ENCODE peak calls at places on chromosomes 2 and 18, in five cellular contexts. One of them, this sample, is unnamed.

GRCh38 chr2:177282101-177282573 is 17.6 kb upstream of the NFE2L2 start:
- DNase-seq in uterus: no peak
- DNase-seq in IMR-90: peak
- DNase-seq in endodermal cell: peak
- DNase-seq in fibroblast of pulmonary artery: no peak
- DNase-seq in this sample: peak

GRCh38 chr2:37698931-37699481 is 27.6 kb upstream of the CDC42EP3 start:
- DNase-seq in endodermal cell: no peak
- DNase-seq in fibroblast of pulmonary artery: no peak
- DNase-seq in uterus: no peak
- DNase-seq in IMR-90: peak
- DNase-seq in this sample: peak

GRCh38 chr2:144522741-144523605 is 3.1 kb upstream of the ZEB2 start:
- DNase-seq in endodermal cell: peak
- DNase-seq in fibroblast of pulmonary artery: no peak
- DNase-seq in IMR-90: no peak
- DNase-seq in uterus: no peak
- DNase-seq in this sample: no peak

GRCh38 chr2:60886962-60887361 is 5.6 kb downstream of the REL start:
- DNase-seq in endodermal cell: no peak
- DNase-seq in fibroblast of pulmonary artery: peak
- DNase-seq in uterus: no peak
- DNase-seq in IMR-90: no peak
- DNase-seq in this sample: no peak

GRCh38 chr2:108145551-108145950 is 94.2 kb upstream of the SULT1C3 start:
- DNase-seq in fibroblast of pulmonary artery: no peak
- DNase-seq in uterus: no peak
- DNase-seq in endodermal cell: no peak
- DNase-seq in IMR-90: peak
- DNase-seq in this sample: no peak

GRCh38 chr18:67730884-67731283 is 214.4 kb upstream of the DSEL start:
- DNase-seq in endodermal cell: no peak
- DNase-seq in fibroblast of pulmonary artery: peak
- DNase-seq in uterus: no peak
- DNase-seq in IMR-90: peak
- DNase-seq in this sample: no peak

GRCh38 chr2:79292231-79292785 is 132.8 kb upstream of the REG3A start:
- DNase-seq in uterus: no peak
- DNase-seq in endodermal cell: no peak
- DNase-seq in IMR-90: no peak
- DNase-seq in fibroblast of pulmonary artery: no peak
- DNase-seq in this sample: no peak

GRCh38 chr2:236790991-236791390 is 221.4 kb downstream of the ACKR3 start:
- DNase-seq in endodermal cell: no peak
- DNase-seq in IMR-90: no peak
- DNase-seq in uterus: no peak
- DNase-seq in fibroblast of pulmonary artery: no peak
- DNase-seq in this sample: no peak

GRCh38 chr2:64873472-64873924 is 115.7 kb upstream of the SLC1A4 start:
- DNase-seq in uterus: peak
- DNase-seq in IMR-90: peak
- DNase-seq in endodermal cell: peak
- DNase-seq in fibroblast of pulmonary artery: peak
- DNase-seq in this sample: no peak

GRCh38 chr2:155599834-155600233 is 732.7 kb downstream of the NR4A2 start:
- DNase-seq in uterus: no peak
- DNase-seq in IMR-90: no peak
- DNase-seq in endodermal cell: no peak
- DNase-seq in fibroblast of pulmonary artery: no peak
- DNase-seq in this sample: no peak

GRCh38 chr2:145751634-145752033 is 1231.7 kb upstream of the ZEB2 start:
- DNase-seq in IMR-90: peak
- DNase-seq in uterus: no peak
- DNase-seq in fibroblast of pulmonary artery: peak
- DNase-seq in endodermal cell: peak
- DNase-seq in this sample: peak

GRCh38 chr2:46202987-46203386 is 94.2 kb upstream of the EPAS1 start:
- DNase-seq in endodermal cell: no peak
- DNase-seq in fibroblast of pulmonary artery: no peak
- DNase-seq in uterus: no peak
- DNase-seq in IMR-90: no peak
- DNase-seq in this sample: no peak

GRCh38 chr2:47708801-47709499 is 74.0 kb upstream of the MSH6 start:
- DNase-seq in uterus: no peak
- DNase-seq in fibroblast of pulmonary artery: no peak
- DNase-seq in endodermal cell: no peak
- DNase-seq in IMR-90: no peak
- DNase-seq in this sample: no peak

GRCh38 chr2:207108440-207108839 is 57.3 kb downstream of the KLF7 start:
- DNase-seq in endodermal cell: no peak
- DNase-seq in fibroblast of pulmonary artery: no peak
- DNase-seq in uterus: no peak
- DNase-seq in IMR-90: no peak
- DNase-seq in this sample: no peak

GRCh38 chr2:43183743-43184142 is 42.7 kb downstream of the ZFP36L2 start:
- DNase-seq in fibroblast of pulmonary artery: no peak
- DNase-seq in endodermal cell: peak
- DNase-seq in uterus: no peak
- DNase-seq in IMR-90: no peak
- DNase-seq in this sample: no peak

GRCh38 chr18:54388203-54389142 is 30.8 kb downstream of the C18orf54 start:
- DNase-seq in endodermal cell: peak
- DNase-seq in IMR-90: peak
- DNase-seq in uterus: no peak
- DNase-seq in fibroblast of pulmonary artery: peak
- DNase-seq in this sample: peak

GRCh38 chr2:144325086-144325485 is 194.8 kb downstream of the ZEB2 start:
- DNase-seq in fibroblast of pulmonary artery: no peak
- DNase-seq in endodermal cell: no peak
- DNase-seq in uterus: no peak
- DNase-seq in IMR-90: no peak
- DNase-seq in this sample: peak

GRCh38 chr2:201660293-201660895 is 17.1 kb upstream of the TMEM237 start:
- DNase-seq in uterus: no peak
- DNase-seq in fibroblast of pulmonary artery: no peak
- DNase-seq in endodermal cell: no peak
- DNase-seq in IMR-90: no peak
- DNase-seq in this sample: no peak

GRCh38 chr2:204072443-204073324 is 136.1 kb downstream of the ICOS start:
- DNase-seq in uterus: no peak
- DNase-seq in endodermal cell: peak
- DNase-seq in IMR-90: no peak
- DNase-seq in fibroblast of pulmonary artery: peak
- DNase-seq in this sample: no peak

GRCh38 chr2:20525041-20526035 is 78.5 kb downstream of the RHOB start:
- DNase-seq in endodermal cell: peak
- DNase-seq in fibroblast of pulmonary artery: peak
- DNase-seq in uterus: peak
- DNase-seq in IMR-90: peak
- DNase-seq in this sample: no peak

GRCh38 chr2:196131384-196131861 is 40.0 kb downstream of the STK17B start:
- DNase-seq in endodermal cell: peak
- DNase-seq in IMR-90: peak
- DNase-seq in uterus: no peak
- DNase-seq in fibroblast of pulmonary artery: peak
- DNase-seq in this sample: no peak

GRCh38 chr2:6425037-6425436 is 440.7 kb downstream of the CMPK2 start:
- DNase-seq in endodermal cell: no peak
- DNase-seq in IMR-90: no peak
- DNase-seq in uterus: no peak
- DNase-seq in fibroblast of pulmonary artery: no peak
- DNase-seq in this sample: no peak
- TF ChIP-seq CTCF in endodermal cell: no peak
- TF ChIP-seq CTCF in IMR-90: no peak
- TF ChIP-seq CTCF in uterus: no peak
- TF ChIP-seq CTCF in fibroblast of pulmonary artery: no peak
- TF ChIP-seq CTCF in this sample: no peak

DNA sequence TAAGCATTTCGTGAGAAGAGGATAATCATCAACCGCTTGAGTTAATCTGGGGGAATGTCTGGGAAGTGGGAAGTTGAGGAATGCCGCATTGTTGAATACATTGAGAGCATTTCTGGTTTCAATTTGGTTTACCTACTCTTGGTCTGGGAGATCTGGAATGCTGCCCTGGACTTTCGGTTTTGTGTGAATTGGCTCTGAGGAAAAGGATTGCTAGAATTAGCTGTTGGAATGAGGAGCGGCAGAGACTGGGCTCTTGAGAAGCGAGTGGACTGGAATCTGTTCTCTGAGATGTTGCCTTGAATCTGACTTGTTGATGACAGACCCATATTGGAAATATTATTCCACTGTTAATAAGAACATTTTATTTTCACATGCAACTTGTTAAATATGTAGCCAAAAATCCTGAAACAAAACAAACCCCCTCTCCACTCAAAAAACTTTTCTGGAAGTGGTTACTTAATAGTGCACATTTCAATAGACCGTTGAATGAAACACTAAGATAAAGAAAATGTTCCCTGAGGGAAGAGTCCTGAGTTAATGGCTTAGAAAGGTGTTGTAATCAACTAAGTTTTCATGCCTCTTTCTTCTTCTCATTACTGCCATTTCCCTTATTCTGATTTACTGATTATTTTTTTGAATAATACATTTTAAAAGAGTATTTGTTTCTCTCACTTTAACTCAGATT is 50.8 kb downstream of the PTPRM start:
- DNase-seq in IMR-90: peak
- DNase-seq in uterus: peak
- DNase-seq in fibroblast of pulmonary artery: peak
- DNase-seq in endodermal cell: no peak
- DNase-seq in this sample: peak
- H3K4me3 ChIP-seq in IMR-90: peak
- H3K4me3 ChIP-seq in uterus: no peak
- H3K4me3 ChIP-seq in fibroblast of pulmonary artery: peak
- H3K4me3 ChIP-seq in endodermal cell: no peak
- H3K4me3 ChIP-seq in this sample: no peak

DNA sequence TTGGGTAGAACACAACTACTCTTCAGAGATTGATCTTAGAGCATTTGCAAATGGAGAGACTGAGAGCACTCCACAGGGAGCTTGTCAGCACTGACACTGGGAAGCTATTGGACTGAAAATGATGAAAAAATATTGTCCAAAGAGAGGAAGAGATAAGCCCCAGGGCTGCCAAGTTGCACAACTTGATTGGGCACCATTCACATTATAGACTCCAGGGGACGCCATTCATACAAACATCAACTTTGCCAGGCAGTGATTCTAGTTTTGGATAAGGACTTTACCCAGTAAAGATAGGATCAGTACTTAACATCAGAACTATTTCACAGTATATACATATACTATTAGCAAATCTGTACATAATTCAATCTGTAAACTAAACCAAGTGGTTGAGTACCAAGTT is 79.6 kb upstream of the MYCN start:
- DNase-seq in uterus: no peak
- DNase-seq in IMR-90: no peak
- DNase-seq in endodermal cell: no peak
- DNase-seq in fibroblast of pulmonary artery: no peak
- DNase-seq in this sample: no peak
- TF ChIP-seq CTCF in uterus: no peak
- TF ChIP-seq CTCF in IMR-90: no peak
- TF ChIP-seq CTCF in endodermal cell: peak
- TF ChIP-seq CTCF in fibroblast of pulmonary artery: no peak
- TF ChIP-seq CTCF in this sample: no peak

DNA sequence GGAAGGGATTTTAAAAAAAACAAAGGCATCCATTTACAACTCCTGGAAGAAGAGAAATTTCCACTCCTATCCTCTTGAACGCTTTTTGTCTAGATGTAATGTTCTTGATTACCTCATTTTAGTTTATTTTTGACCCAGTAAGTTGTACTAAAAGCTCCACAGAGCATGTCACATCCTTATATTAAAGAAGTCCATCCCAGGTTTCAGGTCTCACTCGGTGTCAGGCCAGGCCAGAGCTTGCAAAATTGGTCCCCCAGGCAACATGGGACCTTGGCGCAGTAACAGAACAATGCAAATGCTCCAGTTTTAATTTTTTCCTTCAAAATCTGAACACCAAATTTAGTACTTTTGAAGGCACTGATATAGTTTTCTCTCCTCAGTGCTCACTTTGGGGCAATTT is 218.4 kb upstream of the REV1 start:
- DNase-seq in IMR-90: no peak
- DNase-seq in uterus: peak
- DNase-seq in fibroblast of pulmonary artery: no peak
- DNase-seq in endodermal cell: no peak
- DNase-seq in this sample: no peak
- H3K4me3 ChIP-seq in IMR-90: no peak
- H3K4me3 ChIP-seq in uterus: no peak
- H3K4me3 ChIP-seq in fibroblast of pulmonary artery: no peak
- H3K4me3 ChIP-seq in endodermal cell: no peak
- H3K4me3 ChIP-seq in this sample: no peak

DNA sequence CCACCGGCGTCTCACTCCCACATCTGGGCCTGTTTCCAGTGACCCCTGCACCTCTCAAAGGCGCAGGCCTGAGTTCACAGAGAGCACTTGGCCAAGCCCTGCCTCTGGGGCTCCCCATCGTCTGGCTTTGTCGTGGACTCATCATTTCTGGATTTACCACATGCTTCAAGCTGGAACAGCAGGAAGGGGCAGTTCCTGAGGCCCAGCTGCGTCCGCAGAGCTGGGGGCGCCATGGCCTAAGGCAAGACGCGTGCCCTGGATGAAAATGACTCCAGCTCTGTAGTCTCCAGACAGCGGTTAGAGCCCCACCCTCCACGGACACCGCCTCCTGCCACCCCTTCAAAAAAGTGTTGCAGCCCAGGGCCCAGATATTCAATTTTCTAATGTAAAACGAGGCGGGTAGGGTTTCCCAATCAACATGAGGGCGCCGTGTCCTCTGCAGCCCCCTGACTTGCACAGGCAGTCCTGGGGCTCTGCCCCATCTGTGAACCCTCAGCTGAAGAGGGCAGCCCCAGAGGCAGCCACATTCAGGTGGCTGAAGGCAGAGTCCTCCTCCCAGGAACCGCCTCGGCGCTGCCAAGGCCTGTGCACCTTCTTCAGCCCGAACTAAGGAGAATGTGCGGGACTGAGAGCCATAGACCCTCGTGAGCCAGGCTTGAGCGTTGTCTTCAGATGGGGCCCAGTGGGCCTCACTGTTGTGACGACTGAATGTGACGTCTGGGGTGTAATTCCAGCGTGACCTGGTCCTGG is 85.5 kb downstream of the NFATC1 start:
- DNase-seq in IMR-90: no peak
- DNase-seq in endodermal cell: no peak
- DNase-seq in fibroblast of pulmonary artery: no peak
- DNase-seq in uterus: no peak
- DNase-seq in this sample: no peak
- TF ChIP-seq CTCF in IMR-90: no peak
- TF ChIP-seq CTCF in endodermal cell: no peak
- TF ChIP-seq CTCF in fibroblast of pulmonary artery: no peak
- TF ChIP-seq CTCF in uterus: no peak
- TF ChIP-seq CTCF in this sample: no peak

DNA sequence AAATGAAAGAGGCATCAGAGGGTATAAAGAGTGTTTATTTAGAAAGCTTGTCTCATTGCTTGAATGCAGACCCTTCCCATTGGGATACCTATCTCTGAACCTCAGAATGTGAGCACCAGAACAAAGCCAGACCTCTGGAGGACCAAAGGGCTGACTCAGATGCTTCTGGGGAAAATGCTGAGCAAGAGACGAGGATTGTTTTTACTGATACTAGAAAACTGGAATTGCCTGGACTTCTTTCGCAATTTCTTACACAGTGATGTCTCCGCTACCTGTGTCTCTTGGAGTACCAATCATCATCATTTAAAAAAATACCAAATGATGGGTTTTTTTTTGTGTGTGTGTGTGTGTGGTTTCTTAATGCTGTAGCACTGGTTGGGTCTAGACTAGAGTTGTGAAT is 55.6 kb upstream of the CCDC85A start:
- DNase-seq in endodermal cell: no peak
- DNase-seq in IMR-90: no peak
- DNase-seq in uterus: no peak
- DNase-seq in fibroblast of pulmonary artery: no peak
- DNase-seq in this sample: no peak
- H3K4me3 ChIP-seq in endodermal cell: no peak
- H3K4me3 ChIP-seq in IMR-90: no peak
- H3K4me3 ChIP-seq in uterus: no peak
- H3K4me3 ChIP-seq in fibroblast of pulmonary artery: no peak
- H3K4me3 ChIP-seq in this sample: no peak

This sample was measured in astrocyte of the cerebellum.